ENCODE peak calls at places on chromosome 1, in five cellular contexts. K is fibroblast of pulmonary artery; P is cerebellum; R is CD8-positive, alpha-beta memory T cell; I is H9. U is an unnamed sample.

GRCh38 chr1:209643295-209644020 is 8.8 kb downstream of the LAMB3 start:
- DNase-seq in K (peak), P (peak), R (no peak), I (no peak), U (peak)

GRCh38 chr1:175075572-175076568 is 8.2 kb downstream of the TNN start:
- DNase-seq in K (no peak), P (no peak), R (no peak), I (peak), U (no peak)

GRCh38 chr1:234611153-234611798 is 1.3 kb upstream of the IRF2BP2 start:
- DNase-seq in K (peak), P (no peak), R (peak), I (peak), U (peak)

GRCh38 chr1:30382496-30382895 is 340.9 kb downstream of the MATN1 start:
- DNase-seq in K (no peak), P (no peak), R (no peak), I (no peak), U (no peak)

GRCh38 chr1:8858112-8858668 is 20.3 kb downstream of the ENO1 start:
- DNase-seq in K (peak), P (no peak), R (no peak), I (no peak), U (no peak)

GRCh38 chr1:147211577-147211976 is 13.6 kb downstream of the FMO5 start:
- DNase-seq in K (no peak), P (no peak), R (no peak), I (no peak), U (no peak)

GRCh38 chr1:233673146-233673946 is 59.4 kb downstream of the KCNK1 start:
- DNase-seq in K (no peak), P (no peak), R (no peak), I (no peak), U (no peak)

GRCh38 chr1:111735858-111736544 is 3.2 kb downstream of the INKA2 start:
- DNase-seq in K (no peak), P (no peak), R (no peak), I (peak), U (peak)

GRCh38 chr1:39683591-39684312 is 7.5 kb downstream of the HPCAL4 start:
- DNase-seq in K (no peak), P (peak), R (peak), I (peak), U (no peak)

GRCh38 chr1:225445644-225446297 is 17.9 kb upstream of the LBR start:
- DNase-seq in K (no peak), P (no peak), R (no peak), I (no peak), U (no peak)

GRCh38 chr1:44585315-44585920 is 88.9 kb downstream of the TMEM53 start:
- DNase-seq in K (no peak), P (no peak), R (no peak), I (no peak), U (no peak)

GRCh38 chr1:12810691-12811408 is 19.7 kb downstream of the PRAMEF1 start:
- DNase-seq in K (peak), P (no peak), R (no peak), I (no peak), U (no peak)

GRCh38 chr1:198829948-198830347 is 191.1 kb downstream of the PTPRC start:
- DNase-seq in K (peak), P (no peak), R (no peak), I (peak), U (peak)

GRCh38 chr1:205004296-205004813 is 38.7 kb upstream of the CNTN2 start:
- DNase-seq in K (no peak), P (no peak), R (no peak), I (no peak), U (no peak)

GRCh38 chr1:169108897-169109560 is 2.5 kb downstream of the ATP1B1 start:
- DNase-seq in K (no peak), P (peak), R (no peak), I (no peak), U (peak)

GRCh38 chr1:42876009-42876408 is 29.6 kb downstream of the ZNF691 start:
- DNase-seq in K (no peak), P (no peak), R (no peak), I (no peak), U (no peak)